ENCODE peak calls at places on chromosomes 12 and 14, in four cellular contexts. H is fibroblast of villous mesenchyme, S is NCI-H510A treated with DMSO at 0.1 percent for 48 hours, L is KBM-7. Q is an unnamed sample.

GRCh38 chr14:63705561-63706070 is 22.2 kb downstream of the SGPP1 start:
- DNase-seq in H (no peak), S (no peak), L (no peak), Q (peak; percentile 16)

GRCh38 chr14:41505491-41505890 is 101.2 kb upstream of the LRFN5 start:
- DNase-seq in H (peak; percentile 38), S (no peak), L (no peak), Q (no peak)

GRCh38 chr14:104651876-104652260 is 37.5 kb upstream of the INF2 start:
- DNase-seq in H (no peak), S (no peak), L (no peak), Q (no peak)

GRCh38 chr12:123973552-123974341 is 732 bp downstream of the ZNF664 start:
- DNase-seq in H (no peak), S (peak; percentile 60), L (peak; percentile 21), Q (peak; percentile 49)

GRCh38 chr12:27635349-27635972 is 60.8 kb upstream of the REP15 start:
- DNase-seq in H (peak; percentile 72), S (peak; percentile 0), L (peak; percentile 39), Q (peak; percentile 83)

GRCh38 chr14:103281496-103282231 is 52.4 kb upstream of the EIF5 start:
- DNase-seq in H (peak; percentile 88), S (no peak), L (peak; percentile 62), Q (peak; percentile 22)

GRCh38 chr12:19915392-19916192 is 452.7 kb upstream of the PDE3A start:
- DNase-seq in H (peak; percentile 63), S (peak; percentile 95), L (peak; percentile 54), Q (peak; percentile 73)

GRCh38 chr14:52068741-52069616 is at the start of gene NID2:
- DNase-seq in H (peak; percentile 98), S (no peak), L (peak; percentile 70), Q (peak; percentile 3)

GRCh38 chr12:129687731-129688130 is 216.1 kb downstream of the TMEM132D start:
- DNase-seq in H (no peak), S (no peak), L (no peak), Q (no peak)

GRCh38 chr14:38721822-38722431 is 381.1 kb downstream of the SEC23A start:
- DNase-seq in H (peak; percentile 59), S (no peak), L (peak; percentile 57), Q (peak; percentile 78)

GRCh38 chr12:62848418-62848817 is 86.5 kb downstream of the PPM1H start:
- DNase-seq in H (peak; percentile 26), S (no peak), L (no peak), Q (no peak)

GRCh38 chr12:55549302-55549701 is at the start of gene OR6C4:
- DNase-seq in H (no peak), S (no peak), L (no peak), Q (peak; percentile 45)

GRCh38 chr12:27999970-28000369 is 27.4 kb upstream of the PTHLH start:
- DNase-seq in H (peak; percentile 11), S (no peak), L (no peak), Q (no peak)

GRCh38 chr12:95755236-95755865 is 35.2 kb downstream of the NTN4 start:
- DNase-seq in H (peak; percentile 35), S (no peak), L (no peak), Q (no peak)

GRCh38 chr12:110547090-110547489 is 36.0 kb downstream of the PPTC7 start:
- DNase-seq in H (no peak), S (no peak), L (no peak), Q (no peak)

GRCh38 chr12:24066865-24067264 is 117.4 kb upstream of the SOX5 start:
- DNase-seq in H (peak; percentile 55), S (no peak), L (no peak), Q (no peak)

GRCh38 chr12:2785017-2785416 is 9.8 kb upstream of the FKBP4 start:
- DNase-seq in H (no peak), S (peak; percentile 56), L (no peak), Q (no peak)

GRCh38 chr14:48914921-48915320 is 671.3 kb downstream of the RPS29 start:
- DNase-seq in H (no peak), S (no peak), L (no peak), Q (no peak)

GRCh38 chr14:84750763-84751554 is 779.0 kb upstream of the FLRT2 start:
- DNase-seq in H (peak; percentile 13), S (no peak), L (no peak), Q (peak; percentile 36)

GRCh38 chr12:55930771-55931316 is at the start of gene DGKA:
- DNase-seq in H (peak; percentile 73), S (peak; percentile 70), L (peak; percentile 88), Q (peak; percentile 81)

GRCh38 chr14:96584199-96584906 is 82.2 kb downstream of the PAPOLA start:
- DNase-seq in H (peak; percentile 18), S (peak; percentile 38), L (peak; percentile 64), Q (peak; percentile 83)

GRCh38 chr12:124027753-124028559 is 54.9 kb downstream of the ZNF664 start:
- DNase-seq in H (no peak), S (no peak), L (no peak), Q (no peak)

GRCh38 chr12:74963867-74964331 is 245.7 kb downstream of the KCNC2 start:
- DNase-seq in H (no peak), S (no peak), L (no peak), Q (no peak)

GRCh38 chr12:685388-685787 is 22.1 kb upstream of the NINJ2 start:
- DNase-seq in H (no peak), S (no peak), L (peak; percentile 94), Q (peak; percentile 79)

GRCh38 chr12:48185181-48185919 is 1.9 kb downstream of the CCDC184 start:
- DNase-seq in H (peak; percentile 42), S (no peak), L (no peak), Q (no peak)

GRCh38 chr12:1830981-1831930 is 10.9 kb downstream of the LRTM2 start:
- DNase-seq in H (peak; percentile 55), S (no peak), L (no peak), Q (no peak)

GRCh38 chr14:100536721-100537700 is 50.2 kb downstream of the BEGAIN start:
- DNase-seq in H (no peak), S (no peak), L (no peak), Q (no peak)

GRCh38 chr14:79552778-79553177 is 658.5 kb downstream of the DIO2 start:
- DNase-seq in H (no peak), S (no peak), L (no peak), Q (no peak)

GRCh38 chr14:37650356-37651037 is 55.1 kb downstream of the TTC6 start:
- DNase-seq in H (peak; percentile 11), S (peak; percentile 39), L (no peak), Q (peak; percentile 3)

GRCh38 chr14:52369305-52369781 is 55.2 kb downstream of the PTGER2 start:
- DNase-seq in H (peak; percentile 47), S (no peak), L (no peak), Q (no peak)

GRCh38 chr12:92802906-92803305 is 100.1 kb downstream of the PLEKHG7 start:
- DNase-seq in H (no peak), S (no peak), L (no peak), Q (no peak)

GRCh38 chr14:35362441-35362840 is 42.1 kb downstream of the NFKBIA start:
- DNase-seq in H (no peak), S (no peak), L (no peak), Q (no peak)

GRCh38 chr12:58030566-58031279 is 89.4 kb downstream of the ATP23 start:
- DNase-seq in H (no peak), S (no peak), L (no peak), Q (peak; percentile 10)

GRCh38 chr14:54332490-54332889 is 64.3 kb upstream of the CDKN3 start:
- DNase-seq in H (no peak), S (no peak), L (no peak), Q (no peak)

GRCh38 chr12:12091977-12092663 is 21.4 kb downstream of the BCL2L14 start:
- DNase-seq in H (no peak), S (peak; percentile 46), L (no peak), Q (no peak)

GRCh38 chr12:1913377-1914115 is 4.9 kb downstream of the CACNA2D4 start:
- DNase-seq in H (no peak), S (no peak), L (no peak), Q (no peak)

GRCh38 chr12:96274331-96274730 is 80.2 kb downstream of the ELK3 start:
- DNase-seq in H (peak; percentile 28), S (no peak), L (no peak), Q (no peak)